ENCODE peak calls at places on chromosome 13, in ten cellular contexts. T, G, S, W, C, Q, N, H, U and P are unnamed samples.

GRCh38 chr13:44605275-44605674 is 29.1 kb upstream of the TSC22D1 start:
- DNase-seq in T (peak; percentile 47), G (no peak), S (no peak), W (no peak), C (no peak), Q (no peak), N (no peak), H (no peak), U (no peak), P (no peak)

GRCh38 chr13:111110054-111110453 is 5.1 kb upstream of the ARHGEF7 start:
- DNase-seq in T (no peak), G (no peak), S (no peak), W (no peak), C (no peak), Q (no peak), N (no peak), H (no peak), U (no peak), P (no peak)

GRCh38 chr13:49315036-49315565 is 67.4 kb downstream of the CDADC1 start:
- DNase-seq in T (no peak), G (peak; percentile 45), S (no peak), W (no peak), C (no peak), Q (no peak), N (no peak), H (no peak), U (no peak), P (no peak)

GRCh38 chr13:54768214-54768613 is 1739.6 kb downstream of the OLFM4 start:
- DNase-seq in T (no peak), G (no peak), S (no peak), W (no peak), C (no peak), Q (no peak), N (no peak), H (no peak), U (no peak), P (no peak)

GRCh38 chr13:105121221-105121620 is 1414.2 kb downstream of the EFNB2 start:
- DNase-seq in T (no peak), G (no peak), S (no peak), W (no peak), C (no peak), Q (no peak), N (no peak), H (no peak), U (no peak), P (no peak)

GRCh38 chr13:112452380-112453206 is 76.4 kb downstream of the SPACA7 start:
- DNase-seq in T (no peak), G (no peak), S (no peak), W (no peak), C (no peak), Q (no peak), N (no peak), H (no peak), U (no peak), P (no peak)

GRCh38 chr13:33509642-33510229 is 224.2 kb upstream of the STARD13 start:
- DNase-seq in T (peak; percentile 93), G (peak; percentile 41), S (peak; percentile 20), W (no peak), C (no peak), Q (no peak), N (peak; percentile 67), H (no peak), U (no peak), P (no peak)

GRCh38 chr13:90331974-90332373 is 1015.5 kb upstream of the MIR17HG start:
- DNase-seq in T (no peak), G (no peak), S (no peak), W (no peak), C (no peak), Q (no peak), N (no peak), H (no peak), U (no peak), P (no peak)

GRCh38 chr13:108528303-108528702 is 101.1 kb upstream of the MYO16 start:
- DNase-seq in T (no peak), G (no peak), S (no peak), W (no peak), C (no peak), Q (no peak), N (no peak), H (no peak), U (no peak), P (no peak)

GRCh38 chr13:45678282-45678681 is 23.8 kb upstream of the CBY2 start:
- DNase-seq in T (no peak), G (no peak), S (no peak), W (no peak), C (no peak), Q (no peak), N (no peak), H (no peak), U (no peak), P (no peak)

GRCh38 chr13:89925107-89925506 is 1422.4 kb upstream of the MIR17HG start:
- DNase-seq in T (peak; percentile 1), G (peak; percentile 1), S (no peak), W (no peak), C (no peak), Q (peak; percentile 1), N (no peak), H (no peak), U (no peak), P (peak; percentile 24)

GRCh38 chr13:33677215-33677614 is 140.7 kb upstream of the RFC3 start:
- DNase-seq in T (no peak), G (no peak), S (no peak), W (no peak), C (no peak), Q (no peak), N (no peak), H (no peak), U (no peak), P (no peak)

GRCh38 chr13:59545007-59545406 is 618.7 kb downstream of the DIAPH3 start:
- DNase-seq in T (no peak), G (no peak), S (no peak), W (no peak), C (no peak), Q (no peak), N (no peak), H (no peak), U (no peak), P (no peak)

GRCh38 chr13:102903659-102904407 is 58.0 kb downstream of the ERCC5 start:
- DNase-seq in T (peak; percentile 26), G (peak; percentile 6), S (no peak), W (no peak), C (no peak), Q (no peak), N (no peak), H (no peak), U (no peak), P (no peak)

GRCh38 chr13:112760440-112760839 is 70.6 kb downstream of the ATP11A start:
- DNase-seq in T (peak; percentile 55), G (no peak), S (no peak), W (no peak), C (no peak), Q (no peak), N (no peak), H (no peak), U (no peak), P (no peak)

GRCh38 chr13:94416454-94417080 is 62.9 kb downstream of the DCT start:
- DNase-seq in T (no peak), G (peak; percentile 27), S (no peak), W (no peak), C (no peak), Q (no peak), N (no peak), H (peak; percentile 15), U (no peak), P (no peak)

GRCh38 chr13:108897955-108898354 is 268.5 kb downstream of the MYO16 start:
- DNase-seq in T (no peak), G (no peak), S (no peak), W (no peak), C (no peak), Q (no peak), N (no peak), H (peak; percentile 78), U (no peak), P (no peak)

GRCh38 chr13:32977321-32977720 is 38.9 kb upstream of the KL start:
- DNase-seq in T (no peak), G (no peak), S (no peak), W (no peak), C (no peak), Q (no peak), N (no peak), H (no peak), U (no peak), P (no peak)

GRCh38 chr13:29411493-29411892 is 184.0 kb downstream of the SLC7A1 start:
- DNase-seq in T (peak; percentile 6), G (peak; percentile 39), S (no peak), W (no peak), C (no peak), Q (no peak), N (no peak), H (no peak), U (no peak), P (no peak)

GRCh38 chr13:27040826-27041108 is 130.8 kb downstream of the USP12 start:
- DNase-seq in T (no peak), G (no peak), S (no peak), W (no peak), C (no peak), Q (no peak), N (no peak), H (no peak), U (no peak), P (no peak)

GRCh38 chr13:98349731-98350305 is 172.7 kb upstream of the RNF113B start:
- DNase-seq in T (no peak), G (no peak), S (no peak), W (no peak), C (no peak), Q (no peak), N (no peak), H (no peak), U (no peak), P (no peak)

GRCh38 chr13:77698211-77699058 is 948 bp downstream of the SLAIN1 start:
- DNase-seq in T (no peak), G (peak; percentile 14), S (peak; percentile 34), W (peak; percentile 18), C (peak; percentile 8), Q (no peak), N (peak; percentile 73), H (peak; percentile 81), U (no peak), P (no peak)

GRCh38 chr13:39317284-39317683 is 279.0 kb downstream of the NHLRC3 start:
- DNase-seq in T (peak; percentile 71), G (peak; percentile 24), S (no peak), W (no peak), C (no peak), Q (no peak), N (peak; percentile 39), H (no peak), U (no peak), P (no peak)

GRCh38 chr13:26465954-26466353 is 91.5 kb upstream of the WASF3 start:
- DNase-seq in T (no peak), G (no peak), S (no peak), W (no peak), C (no peak), Q (no peak), N (no peak), H (no peak), U (no peak), P (no peak)

GRCh38 chr13:30652746-30653145 is 35.0 kb downstream of the USPL1 start:
- DNase-seq in T (no peak), G (no peak), S (no peak), W (no peak), C (no peak), Q (no peak), N (no peak), H (no peak), U (no peak), P (no peak)

GRCh38 chr13:86684402-86684801 is 885.2 kb upstream of the SLITRK6 start:
- DNase-seq in T (no peak), G (no peak), S (no peak), W (no peak), C (no peak), Q (no peak), N (no peak), H (no peak), U (no peak), P (no peak)

GRCh38 chr13:99103536-99103935 is 97.1 kb upstream of the UBAC2 start:
- DNase-seq in T (no peak), G (no peak), S (no peak), W (no peak), C (no peak), Q (no peak), N (no peak), H (no peak), U (no peak), P (no peak)

GRCh38 chr13:97749174-97749573 is 204.3 kb upstream of the IPO5 start:
- DNase-seq in T (peak; percentile 7), G (peak; percentile 18), S (no peak), W (no peak), C (no peak), Q (no peak), N (no peak), H (no peak), U (no peak), P (no peak)